ENCODE peak calls at places on chromosomes 16 and 17, in nine cellular contexts. L is left lung, B is AG04450, F is gastrocnemius medialis, Y is H1, S is HL-60, D is HCT116, Z is uterus, T is colonic mucosa. K is an unnamed sample.

GRCh38 chr17:4436381-4436780 is 2.6 kb downstream of the SPNS3 start:
- DNase-seq in D (no peak), T (no peak), Y (no peak), L (no peak), B (no peak), S (no peak), F (no peak), Z (no peak), K (no peak)

GRCh38 chr16:4960579-4960978 is 2.4 kb downstream of the SEC14L5 start:
- DNase-seq in L (no peak), T (no peak), B (no peak), Y (no peak), Z (no peak), D (no peak), F (no peak), S (no peak), K (no peak)

GRCh38 chr16:58510776-58511628 is 4.3 kb upstream of the SETD6 start:
- DNase-seq in L (no peak), D (no peak), S (no peak), T (no peak), Y (peak; percentile 37), F (no peak), B (no peak), Z (no peak), K (no peak)

GRCh38 chr17:9256361-9256943 is 235.1 kb downstream of the NTN1 start:
- DNase-seq in Z (no peak), B (no peak), S (no peak), Y (no peak), T (no peak), F (no peak), D (no peak), L (peak; percentile 13), K (no peak)

GRCh38 chr17:1783834-1784611 is 22.2 kb downstream of the SERPINF1 start:
- DNase-seq in T (peak; percentile 52), L (no peak), S (no peak), F (peak; percentile 99), Y (no peak), B (peak; percentile 78), Z (peak; percentile 88), D (peak; percentile 6), K (peak; percentile 29)

GRCh38 chr17:29124135-29124930 is 55.9 kb downstream of the MYO18A start:
- DNase-seq in S (no peak), Y (peak; percentile 57), L (peak; percentile 44), D (no peak), B (no peak), Z (peak; percentile 42), F (no peak), T (peak; percentile 42), K (peak; percentile 74)

GRCh38 chr17:61494325-61495160 is 42.3 kb downstream of the TBX4 start:
- DNase-seq in Y (no peak), B (no peak), F (no peak), L (peak; percentile 34), D (no peak), S (no peak), Z (no peak), T (peak; percentile 40), K (no peak)

GRCh38 chr17:67582632-67583230 is 135.0 kb upstream of the NOL11 start:
- DNase-seq in F (no peak), S (no peak), T (peak; percentile 43), L (no peak), Y (no peak), D (no peak), Z (peak; percentile 37), B (no peak), K (no peak)

GRCh38 chr17:78748730-78749317 is 33.2 kb downstream of the CYTH1 start:
- DNase-seq in T (peak; percentile 71), Y (no peak), Z (peak; percentile 33), L (peak; percentile 84), D (no peak), S (peak; percentile 85), B (no peak), F (peak; percentile 71), K (no peak)

GRCh38 chr16:47815655-47816054 is 340.1 kb downstream of the ABCC12 start:
- DNase-seq in D (no peak), L (no peak), Y (no peak), T (no peak), S (no peak), Z (no peak), B (no peak), F (no peak), K (peak; percentile 4)

GRCh38 chr17:65564793-65565192 is 3.3 kb upstream of the AXIN2 start:
- DNase-seq in S (no peak), Y (no peak), F (peak; percentile 55), T (no peak), B (no peak), Z (peak; percentile 72), L (peak; percentile 10), D (no peak), K (no peak)

GRCh38 chr17:80124351-80124981 is 22.5 kb downstream of the EIF4A3 start:
- DNase-seq in B (no peak), Z (no peak), D (peak; percentile 29), F (no peak), T (no peak), S (no peak), L (no peak), Y (peak; percentile 71), K (no peak)

GRCh38 chr17:78338860-78339259 is 21.0 kb downstream of the SOCS3 start:
- DNase-seq in S (no peak), F (no peak), Y (no peak), T (peak; percentile 76), L (no peak), D (peak; percentile 75), B (no peak), Z (no peak), K (no peak)

GRCh38 chr16:61677776-61678175 is 358.5 kb downstream of the CDH8 start:
- DNase-seq in D (no peak), B (no peak), Y (no peak), T (no peak), Z (no peak), S (no peak), L (no peak), F (no peak), K (no peak)

DNA sequence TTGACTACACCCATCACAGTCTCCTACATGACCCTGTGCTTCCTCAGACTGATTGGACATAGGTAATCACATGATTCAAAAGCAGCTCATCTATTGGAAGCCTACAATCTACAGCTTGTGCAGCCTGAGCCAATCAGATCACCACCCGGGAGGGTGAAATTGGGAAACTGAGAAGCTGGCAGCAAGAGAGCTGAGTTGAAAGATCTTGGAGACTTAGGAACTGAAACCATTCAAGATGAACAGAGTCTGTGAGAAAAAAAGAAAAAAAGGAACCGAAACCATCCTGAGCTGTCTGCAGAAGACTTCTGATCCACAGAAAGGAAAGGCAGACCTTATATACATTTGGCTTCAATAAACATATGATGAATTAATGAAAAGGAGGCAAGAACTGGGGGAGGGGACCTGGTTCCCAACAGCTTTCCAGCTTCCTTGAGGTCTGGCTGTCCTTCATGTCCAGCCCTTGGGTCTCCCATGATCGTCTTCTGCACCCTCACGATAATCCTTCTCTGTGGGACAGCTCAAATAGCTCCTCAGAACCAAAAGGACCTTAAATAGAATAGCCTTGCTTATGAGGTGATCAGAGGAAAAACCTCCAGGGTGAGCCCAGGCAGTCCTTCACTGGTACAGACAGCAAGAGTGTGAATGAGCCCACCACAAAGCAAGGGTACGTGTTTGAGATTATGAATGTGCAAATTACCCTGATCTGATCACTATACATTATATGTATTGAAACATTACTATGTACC is 32.6 kb downstream of the PLXDC1 start:
- DNase-seq in L (no peak), Y (no peak), Z (no peak), S (peak; percentile 83), T (no peak), B (no peak), F (no peak), D (no peak), K (no peak)
- H3K27ac ChIP-seq in L (no peak overlapping the region), Y (no peak overlapping the region), Z (no peak overlapping the region), S (no peak overlapping the region), T (no peak overlapping the region), B (no peak overlapping the region), F (no peak overlapping the region), D (no peak overlapping the region), K (no peak overlapping the region)

GRCh38 chr17:81338301-81339179 is 43.4 kb upstream of the SLC38A10 start:
- DNase-seq in B (no peak), L (peak; percentile 39), T (no peak), D (no peak), Z (no peak), F (no peak), S (no peak), Y (peak; percentile 47), K (no peak)
- H3K27me3 ChIP-seq in B (peaks cover 15% of the 10 kb centered on the region), L (peaks cover 49% of the 10 kb centered on the region), T (peaks cover 8% of the 10 kb centered on the region), D (no peaks in the 10 kb centered on the region), Z (no peaks in the 10 kb centered on the region), F (no peaks in the 10 kb centered on the region), S (peaks cover 31% of the 10 kb centered on the region), Y (peaks cover 44% of the 10 kb centered on the region), K (peaks cover 3% of the 10 kb centered on the region)

DNA sequence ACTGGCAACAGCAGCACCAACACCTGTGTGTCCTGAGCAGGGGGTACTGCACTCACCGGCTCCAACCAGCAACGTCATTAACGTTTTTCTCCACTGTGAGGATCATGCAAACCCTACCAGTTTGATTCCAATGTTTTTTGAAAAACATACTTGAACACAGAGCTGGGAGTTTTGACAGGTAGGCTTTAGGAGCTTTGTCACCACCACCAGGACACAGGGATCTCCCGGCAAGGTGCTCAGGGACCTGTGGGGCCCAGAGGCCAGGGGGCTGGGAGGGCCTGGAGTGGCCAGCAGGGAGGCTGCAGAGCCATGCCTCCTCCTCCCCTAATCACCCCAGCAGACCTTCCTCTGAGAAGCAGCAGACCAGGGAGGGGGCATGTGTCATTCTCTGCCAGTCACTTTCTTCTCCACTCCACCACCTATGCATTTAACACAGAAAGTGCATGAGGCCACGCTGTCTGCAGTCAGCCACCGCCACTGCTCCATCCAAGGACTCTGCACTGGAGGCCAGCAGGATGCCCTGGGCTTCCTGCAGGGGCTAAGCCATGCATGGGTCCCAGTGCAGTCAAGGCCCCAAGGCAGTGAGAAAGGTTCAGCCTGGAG is 768.2 kb downstream of the KCNJ18 start:
- DNase-seq in T (no peak), B (no peak), S (no peak), Y (no peak), D (no peak), L (no peak), F (no peak), Z (no peak), K (no peak)
- TF ChIP-seq CTCF in T (no peak), B (no peak), S (no peak), Y (no peak), D (no peak), L (no peak), F (no peak), Z (no peak), K (no peak)

GRCh38 chr16:1907226-1907849 is 10.9 kb downstream of the HS3ST6 start:
- DNase-seq in B (no peak), Y (no peak), Z (no peak), L (no peak), F (no peak), T (no peak), D (no peak), S (no peak), K (no peak)

GRCh38 chr16:1908081-1908633 is 10.1 kb downstream of the HS3ST6 start:
- DNase-seq in L (no peak), T (no peak), Z (no peak), S (no peak), B (no peak), Y (no peak), F (no peak), D (no peak), K (no peak)

GRCh38 chr16:1911467-1912214 is 6.6 kb downstream of the HS3ST6 start:
- DNase-seq in S (no peak), B (no peak), F (no peak), D (no peak), L (peak; percentile 69), Y (no peak), T (no peak), Z (no peak), K (no peak)

GRCh38 chr16:1908983-1909382 is 9.2 kb downstream of the HS3ST6 start:
- DNase-seq in Y (no peak), L (no peak), B (no peak), Z (no peak), S (no peak), T (no peak), D (no peak), F (no peak), K (no peak)

GRCh38 chr16:1909661-1910231 is 8.5 kb downstream of the HS3ST6 start:
- DNase-seq in Y (no peak), D (no peak), L (no peak), Z (no peak), B (no peak), F (no peak), T (peak; percentile 82), S (no peak), K (no peak)
- H3K27ac ChIP-seq in Y (no peak overlapping the region), D (peak overlapping the region; percentile 10), L (no peak overlapping the region), Z (no peak overlapping the region), B (no peak overlapping the region), F (no peak overlapping the region), T (no peak overlapping the region), S (no peak overlapping the region), K (no peak overlapping the region)